ENCODE peak calls at places on chromosomes 3 and 15, in ten cellular contexts. One of them, this sample, is unnamed.

GRCh38 chr3:22887664-22888291 is 315.3 kb upstream of the UBE2E2 start:
- DNase-seq in endothelial cell: peak
- DNase-seq in body of pancreas: no peak
- DNase-seq in NCI-H1694: no peak
- DNase-seq in left cardiac atrium: no peak
- DNase-seq in activated T-cell treated with anti-CD3 and anti-CD28 coated beads for 48 hours: no peak
- DNase-seq in activated CD8-positive, alpha-beta memory T cell treated with anti-CD3 and anti-CD28 coated beads, Interleukin-2, amount 50 U/mL, for 4 hours: no peak
- DNase-seq in BJ: no peak
- DNase-seq in B cell: no peak
- DNase-seq in RKO: peak
- DNase-seq in this sample: no peak

GRCh38 chr3:27426926-27427325 is 57.3 kb downstream of the SLC4A7 start:
- DNase-seq in endothelial cell: no peak
- DNase-seq in body of pancreas: no peak
- DNase-seq in NCI-H1694: no peak
- DNase-seq in left cardiac atrium: no peak
- DNase-seq in activated T-cell treated with anti-CD3 and anti-CD28 coated beads for 48 hours: no peak
- DNase-seq in activated CD8-positive, alpha-beta memory T cell treated with anti-CD3 and anti-CD28 coated beads, Interleukin-2, amount 50 U/mL, for 4 hours: no peak
- DNase-seq in BJ: no peak
- DNase-seq in B cell: no peak
- DNase-seq in RKO: no peak
- DNase-seq in this sample: no peak

GRCh38 chr15:48806151-48806550 is 4.7 kb downstream of the CEP152 start:
- DNase-seq in endothelial cell: no peak
- DNase-seq in body of pancreas: no peak
- DNase-seq in NCI-H1694: no peak
- DNase-seq in left cardiac atrium: peak
- DNase-seq in activated T-cell treated with anti-CD3 and anti-CD28 coated beads for 48 hours: no peak
- DNase-seq in activated CD8-positive, alpha-beta memory T cell treated with anti-CD3 and anti-CD28 coated beads, Interleukin-2, amount 50 U/mL, for 4 hours: no peak
- DNase-seq in BJ: no peak
- DNase-seq in B cell: peak
- DNase-seq in RKO: no peak
- DNase-seq in this sample: no peak

GRCh38 chr3:126352476-126353454 is 4.4 kb downstream of the KLF15 start:
- DNase-seq in endothelial cell: no peak
- DNase-seq in body of pancreas: peak
- DNase-seq in NCI-H1694: no peak
- DNase-seq in left cardiac atrium: peak
- DNase-seq in activated T-cell treated with anti-CD3 and anti-CD28 coated beads for 48 hours: no peak
- DNase-seq in activated CD8-positive, alpha-beta memory T cell treated with anti-CD3 and anti-CD28 coated beads, Interleukin-2, amount 50 U/mL, for 4 hours: peak
- DNase-seq in BJ: no peak
- DNase-seq in B cell: no peak
- DNase-seq in RKO: peak
- DNase-seq in this sample: peak

GRCh38 chr15:50426428-50426827 is 2.2 kb downstream of the USP8 start:
- DNase-seq in endothelial cell: no peak
- DNase-seq in body of pancreas: no peak
- DNase-seq in NCI-H1694: no peak
- DNase-seq in left cardiac atrium: no peak
- DNase-seq in activated T-cell treated with anti-CD3 and anti-CD28 coated beads for 48 hours: no peak
- DNase-seq in activated CD8-positive, alpha-beta memory T cell treated with anti-CD3 and anti-CD28 coated beads, Interleukin-2, amount 50 U/mL, for 4 hours: no peak
- DNase-seq in BJ: no peak
- DNase-seq in B cell: no peak
- DNase-seq in RKO: no peak
- DNase-seq in this sample: no peak

GRCh38 chr3:32816439-32817194 is 1.2 kb upstream of the TRIM71 start:
- DNase-seq in endothelial cell: peak
- DNase-seq in body of pancreas: no peak
- DNase-seq in NCI-H1694: no peak
- DNase-seq in left cardiac atrium: no peak
- DNase-seq in activated T-cell treated with anti-CD3 and anti-CD28 coated beads for 48 hours: no peak
- DNase-seq in activated CD8-positive, alpha-beta memory T cell treated with anti-CD3 and anti-CD28 coated beads, Interleukin-2, amount 50 U/mL, for 4 hours: no peak
- DNase-seq in BJ: no peak
- DNase-seq in B cell: peak
- DNase-seq in RKO: no peak
- DNase-seq in this sample: no peak

GRCh38 chr15:79960502-79961217 is 10.3 kb downstream of the BCL2A1 start:
- DNase-seq in endothelial cell: no peak
- DNase-seq in body of pancreas: no peak
- DNase-seq in NCI-H1694: no peak
- DNase-seq in left cardiac atrium: no peak
- DNase-seq in activated T-cell treated with anti-CD3 and anti-CD28 coated beads for 48 hours: no peak
- DNase-seq in activated CD8-positive, alpha-beta memory T cell treated with anti-CD3 and anti-CD28 coated beads, Interleukin-2, amount 50 U/mL, for 4 hours: no peak
- DNase-seq in BJ: no peak
- DNase-seq in B cell: no peak
- DNase-seq in RKO: no peak
- DNase-seq in this sample: no peak

GRCh38 chr3:188720215-188720614 is 451.6 kb upstream of the TPRG1 start:
- DNase-seq in endothelial cell: no peak
- DNase-seq in body of pancreas: no peak
- DNase-seq in NCI-H1694: no peak
- DNase-seq in left cardiac atrium: no peak
- DNase-seq in activated T-cell treated with anti-CD3 and anti-CD28 coated beads for 48 hours: no peak
- DNase-seq in activated CD8-positive, alpha-beta memory T cell treated with anti-CD3 and anti-CD28 coated beads, Interleukin-2, amount 50 U/mL, for 4 hours: no peak
- DNase-seq in BJ: no peak
- DNase-seq in B cell: no peak
- DNase-seq in RKO: no peak
- DNase-seq in this sample: no peak

GRCh38 chr3:129599607-129600006 is 6.9 kb downstream of the PLXND1 start:
- DNase-seq in endothelial cell: peak
- DNase-seq in body of pancreas: peak
- DNase-seq in NCI-H1694: no peak
- DNase-seq in left cardiac atrium: peak
- DNase-seq in activated T-cell treated with anti-CD3 and anti-CD28 coated beads for 48 hours: no peak
- DNase-seq in activated CD8-positive, alpha-beta memory T cell treated with anti-CD3 and anti-CD28 coated beads, Interleukin-2, amount 50 U/mL, for 4 hours: no peak
- DNase-seq in BJ: no peak
- DNase-seq in B cell: no peak
- DNase-seq in RKO: peak
- DNase-seq in this sample: peak

GRCh38 chr3:161413855-161414210 is 42.5 kb upstream of the SPTSSB start:
- DNase-seq in endothelial cell: no peak
- DNase-seq in body of pancreas: no peak
- DNase-seq in NCI-H1694: no peak
- DNase-seq in left cardiac atrium: no peak
- DNase-seq in activated T-cell treated with anti-CD3 and anti-CD28 coated beads for 48 hours: no peak
- DNase-seq in activated CD8-positive, alpha-beta memory T cell treated with anti-CD3 and anti-CD28 coated beads, Interleukin-2, amount 50 U/mL, for 4 hours: no peak
- DNase-seq in BJ: no peak
- DNase-seq in B cell: no peak
- DNase-seq in RKO: no peak
- DNase-seq in this sample: no peak

GRCh38 chr3:100412897-100413590 is 11.7 kb downstream of the LNP1 start:
- DNase-seq in endothelial cell: no peak
- DNase-seq in body of pancreas: no peak
- DNase-seq in NCI-H1694: no peak
- DNase-seq in left cardiac atrium: no peak
- DNase-seq in activated T-cell treated with anti-CD3 and anti-CD28 coated beads for 48 hours: no peak
- DNase-seq in activated CD8-positive, alpha-beta memory T cell treated with anti-CD3 and anti-CD28 coated beads, Interleukin-2, amount 50 U/mL, for 4 hours: no peak
- DNase-seq in BJ: no peak
- DNase-seq in B cell: no peak
- DNase-seq in RKO: no peak
- DNase-seq in this sample: no peak

GRCh38 chr3:49869525-49870126 is at the start of gene CAMKV:
- DNase-seq in endothelial cell: peak
- DNase-seq in body of pancreas: no peak
- DNase-seq in NCI-H1694: no peak
- DNase-seq in left cardiac atrium: no peak
- DNase-seq in activated T-cell treated with anti-CD3 and anti-CD28 coated beads for 48 hours: peak
- DNase-seq in activated CD8-positive, alpha-beta memory T cell treated with anti-CD3 and anti-CD28 coated beads, Interleukin-2, amount 50 U/mL, for 4 hours: no peak
- DNase-seq in BJ: no peak
- DNase-seq in B cell: peak
- DNase-seq in RKO: no peak
- DNase-seq in this sample: no peak

GRCh38 chr3:11826628-11827265 is 19.9 kb downstream of the TAMM41 start:
- DNase-seq in endothelial cell: no peak
- DNase-seq in body of pancreas: no peak
- DNase-seq in NCI-H1694: no peak
- DNase-seq in left cardiac atrium: no peak
- DNase-seq in activated T-cell treated with anti-CD3 and anti-CD28 coated beads for 48 hours: no peak
- DNase-seq in activated CD8-positive, alpha-beta memory T cell treated with anti-CD3 and anti-CD28 coated beads, Interleukin-2, amount 50 U/mL, for 4 hours: no peak
- DNase-seq in BJ: no peak
- DNase-seq in B cell: no peak
- DNase-seq in RKO: no peak
- DNase-seq in this sample: no peak

GRCh38 chr15:50821476-50821875 is 56.0 kb upstream of the SPPL2A start:
- DNase-seq in endothelial cell: no peak
- DNase-seq in body of pancreas: no peak
- DNase-seq in NCI-H1694: no peak
- DNase-seq in left cardiac atrium: no peak
- DNase-seq in activated T-cell treated with anti-CD3 and anti-CD28 coated beads for 48 hours: no peak
- DNase-seq in activated CD8-positive, alpha-beta memory T cell treated with anti-CD3 and anti-CD28 coated beads, Interleukin-2, amount 50 U/mL, for 4 hours: no peak
- DNase-seq in BJ: no peak
- DNase-seq in B cell: no peak
- DNase-seq in RKO: no peak
- DNase-seq in this sample: no peak

GRCh38 chr3:121482651-121483050 is 63.1 kb downstream of the POLQ start:
- DNase-seq in endothelial cell: no peak
- DNase-seq in body of pancreas: no peak
- DNase-seq in NCI-H1694: no peak
- DNase-seq in left cardiac atrium: no peak
- DNase-seq in activated T-cell treated with anti-CD3 and anti-CD28 coated beads for 48 hours: no peak
- DNase-seq in activated CD8-positive, alpha-beta memory T cell treated with anti-CD3 and anti-CD28 coated beads, Interleukin-2, amount 50 U/mL, for 4 hours: no peak
- DNase-seq in BJ: peak
- DNase-seq in B cell: no peak
- DNase-seq in RKO: peak
- DNase-seq in this sample: no peak

GRCh38 chr3:43995078-43995928 is 246.4 kb upstream of the TOPAZ1 start:
- DNase-seq in endothelial cell: peak
- DNase-seq in body of pancreas: no peak
- DNase-seq in NCI-H1694: no peak
- DNase-seq in left cardiac atrium: no peak
- DNase-seq in activated T-cell treated with anti-CD3 and anti-CD28 coated beads for 48 hours: no peak
- DNase-seq in activated CD8-positive, alpha-beta memory T cell treated with anti-CD3 and anti-CD28 coated beads, Interleukin-2, amount 50 U/mL, for 4 hours: no peak
- DNase-seq in BJ: no peak
- DNase-seq in B cell: peak
- DNase-seq in RKO: no peak
- DNase-seq in this sample: no peak

GRCh38 chr3:195839260-195840010 is 27.7 kb upstream of the MUC4 start:
- DNase-seq in endothelial cell: no peak
- DNase-seq in body of pancreas: no peak
- DNase-seq in NCI-H1694: no peak
- DNase-seq in left cardiac atrium: no peak
- DNase-seq in activated T-cell treated with anti-CD3 and anti-CD28 coated beads for 48 hours: no peak
- DNase-seq in activated CD8-positive, alpha-beta memory T cell treated with anti-CD3 and anti-CD28 coated beads, Interleukin-2, amount 50 U/mL, for 4 hours: no peak
- DNase-seq in BJ: no peak
- DNase-seq in B cell: no peak
- DNase-seq in RKO: no peak
- DNase-seq in this sample: no peak

GRCh38 chr3:64267774-64268604 is 42.7 kb upstream of the PRICKLE2 start:
- DNase-seq in endothelial cell: peak
- DNase-seq in body of pancreas: peak
- DNase-seq in NCI-H1694: no peak
- DNase-seq in left cardiac atrium: peak
- DNase-seq in activated T-cell treated with anti-CD3 and anti-CD28 coated beads for 48 hours: no peak
- DNase-seq in activated CD8-positive, alpha-beta memory T cell treated with anti-CD3 and anti-CD28 coated beads, Interleukin-2, amount 50 U/mL, for 4 hours: no peak
- DNase-seq in BJ: no peak
- DNase-seq in B cell: no peak
- DNase-seq in RKO: no peak
- DNase-seq in this sample: peak

GRCh38 chr3:197362086-197362485 is 63.7 kb upstream of the DLG1 start:
- DNase-seq in endothelial cell: no peak
- DNase-seq in body of pancreas: no peak
- DNase-seq in NCI-H1694: no peak
- DNase-seq in left cardiac atrium: no peak
- DNase-seq in activated T-cell treated with anti-CD3 and anti-CD28 coated beads for 48 hours: no peak
- DNase-seq in activated CD8-positive, alpha-beta memory T cell treated with anti-CD3 and anti-CD28 coated beads, Interleukin-2, amount 50 U/mL, for 4 hours: no peak
- DNase-seq in BJ: no peak
- DNase-seq in B cell: no peak
- DNase-seq in RKO: no peak
- DNase-seq in this sample: no peak